ENCODE peak calls at places on chromosomes 11 and 22, in nine cellular contexts. I is lung microvascular endothelial cell; R is Caco-2; O is astrocyte; W is tibial nerve; M is HTR-8/SVneo; F is fibroblast of lung; J is tibial artery; V is stimulated activated CD4-positive, alpha-beta T cell treated with anti-CD3 and anti-CD28 coated beads, Interleukin-1b, Interleukin-23, amount 100 ng/mL, for 1 hour. N is an unnamed sample.

GRCh38 chr11:30729187-30729713 is 143.1 kb upstream of the MPPED2 start:
- DNase-seq in I (no peak), W (no peak), M (no peak), V (no peak), R (no peak), J (no peak), F (no peak), O (no peak), N (no peak)

GRCh38 chr11:134101292-134101691 is 32.4 kb downstream of the JAM3 start:
- DNase-seq in J (no peak), M (no peak), V (no peak), W (no peak), O (peak), R (no peak), F (peak), I (peak), N (no peak)

GRCh38 chr11:79937935-79938334 is 497.1 kb upstream of the TENM4 start:
- DNase-seq in R (no peak), F (no peak), J (no peak), O (no peak), V (no peak), I (no peak), W (no peak), M (no peak), N (no peak)

GRCh38 chr11:103380031-103380430 is 270.8 kb downstream of the DYNC2H1 start:
- DNase-seq in O (peak), I (peak), J (no peak), R (no peak), M (no peak), W (no peak), F (peak), V (no peak), N (no peak)

GRCh38 chr11:76629133-76629852 is 41.3 kb downstream of the LRRC32 start:
- DNase-seq in V (no peak), W (no peak), F (peak), M (no peak), J (peak), I (peak), O (no peak), R (no peak), N (peak)

GRCh38 chr22:50047346-50047745 is 10.8 kb downstream of the TTLL8 start:
- DNase-seq in F (no peak), R (peak), I (no peak), W (no peak), J (no peak), V (no peak), O (no peak), M (no peak), N (no peak)

GRCh38 chr22:50316114-50317065 is 8.9 kb upstream of the PLXNB2 start:
- DNase-seq in O (no peak), R (no peak), I (no peak), F (no peak), W (no peak), V (no peak), J (no peak), M (no peak), N (no peak)

GRCh38 chr11:71075116-71075720 is 177.2 kb downstream of the SHANK2 start:
- DNase-seq in J (no peak), M (no peak), W (no peak), V (no peak), O (no peak), R (no peak), F (no peak), I (no peak), N (no peak)

GRCh38 chr11:122264121-122264520 is 148.1 kb upstream of the BLID start:
- DNase-seq in R (no peak), W (no peak), J (no peak), O (no peak), M (no peak), I (no peak), V (no peak), F (no peak), N (no peak)

N was measured in GM06990.